ENCODE peak calls at places on chromosomes 2 and 18, in five cellular contexts. A is IMR-90, N is K562, E is GM12878, Z is SK-N-SH. V is an unnamed sample.

GRCh38 chr2:142075826-142076225 is 55.0 kb downstream of the LRP1B start:
- DNase-seq in A (no peak), N (no peak), E (no peak), Z (peak), V (no peak)

GRCh38 chr2:165274698-165275097 is 35.5 kb downstream of the SCN2A start:
- DNase-seq in A (no peak), N (no peak), E (no peak), Z (no peak), V (no peak)

GRCh38 chr18:36017232-36017631 is 44.8 kb downstream of the RMP24 start:
- DNase-seq in A (no peak), N (no peak), E (no peak), Z (peak), V (no peak)

GRCh38 chr2:148546270-148546669 is 98.3 kb upstream of the EPC2 start:
- DNase-seq in A (no peak), N (no peak), E (no peak), Z (no peak), V (no peak)

GRCh38 chr2:75340560-75340959 is 141.2 kb upstream of the TACR1 start:
- DNase-seq in A (peak), N (no peak), E (no peak), Z (no peak), V (no peak)

GRCh38 chr2:10448208-10448645 is at the start of gene ODC1:
- DNase-seq in A (peak), N (peak), E (peak), Z (peak), V (peak)

GRCh38 chr2:96147593-96148201 is 2.5 kb upstream of the DUSP2 start:
- DNase-seq in A (no peak), N (no peak), E (no peak), Z (peak), V (no peak)

GRCh38 chr2:60354713-60355112 is 198.7 kb downstream of the BCL11A start:
- DNase-seq in A (no peak), N (no peak), E (no peak), Z (no peak), V (no peak)

GRCh38 chr18:21316296-21316695 is 74.3 kb downstream of the GREB1L start:
- DNase-seq in A (no peak), N (no peak), E (no peak), Z (no peak), V (no peak)

GRCh38 chr18:42048150-42048549 is 93.1 kb downstream of the PIK3C3 start:
- DNase-seq in A (peak), N (no peak), E (no peak), Z (no peak), V (no peak)

GRCh38 chr2:229416116-229416694 is 145.1 kb upstream of the PID1 start:
- DNase-seq in A (peak), N (no peak), E (no peak), Z (no peak), V (no peak)

GRCh38 chr2:208545398-208546042 is 138.9 kb downstream of the PTH2R start:
- DNase-seq in A (no peak), N (no peak), E (no peak), Z (no peak), V (no peak)

GRCh38 chr18:9494778-9495302 is 19.5 kb downstream of the RALBP1 start:
- DNase-seq in A (peak), N (no peak), E (peak), Z (no peak), V (no peak)

GRCh38 chr2:16135196-16135912 is 195.0 kb downstream of the MYCN start:
- DNase-seq in A (no peak), N (no peak), E (no peak), Z (no peak), V (no peak)

GRCh38 chr2:145159676-145160075 is 639.8 kb upstream of the ZEB2 start:
- DNase-seq in A (no peak), N (no peak), E (no peak), Z (no peak), V (no peak)

GRCh38 chr2:84527137-84528129 is 11.1 kb downstream of the DNAH6 start:
- DNase-seq in A (no peak), N (no peak), E (no peak), Z (no peak), V (no peak)
- TF ChIP-seq RCOR1 in A (no peak), N (no peak), E (no peak), Z (no peak), V (no peak)

GRCh38 chr2:56185582-56186046 is 1.8 kb downstream of the CCDC85A start:
- DNase-seq in A (no peak), N (no peak), E (no peak), Z (no peak), V (peak)
- TF ChIP-seq RCOR1 in A (no peak), N (no peak), E (no peak), Z (no peak), V (no peak)

GRCh38 chr2:6914829-6915228 is 2.4 kb upstream of the RNF144A start:
- DNase-seq in A (peak), N (no peak), E (no peak), Z (no peak), V (no peak)
- TF ChIP-seq RCOR1 in A (no peak), N (no peak), E (no peak), Z (no peak), V (no peak)

DNA sequence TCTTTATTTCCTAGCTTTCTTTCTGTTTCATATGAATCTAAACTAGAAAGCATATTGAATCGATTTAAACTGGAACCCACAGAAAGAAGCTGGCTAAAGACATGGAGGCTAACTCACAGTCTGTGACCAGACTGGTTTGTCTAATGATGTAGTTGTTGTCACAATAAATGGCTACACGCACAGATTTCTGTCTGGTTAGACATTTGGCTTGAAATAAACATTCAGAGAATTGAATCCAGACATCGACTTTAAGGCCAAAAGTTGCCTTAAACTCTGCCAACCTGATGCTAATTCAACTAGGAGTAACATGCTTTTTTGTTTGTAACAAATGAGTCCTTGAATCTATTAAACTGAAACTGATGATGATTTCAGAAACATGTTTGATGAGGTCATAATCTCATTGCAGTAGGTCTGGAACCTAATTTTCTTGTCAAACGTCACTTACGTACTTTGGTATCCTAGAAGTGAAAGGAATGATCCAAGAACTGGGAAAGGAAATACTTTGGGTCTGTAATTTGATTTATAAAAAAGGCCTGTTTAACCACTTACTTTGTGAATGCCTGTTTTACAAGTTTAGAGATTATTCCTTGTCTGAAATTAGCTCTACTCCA is 123.8 kb downstream of the ERBB4 start:
- DNase-seq in A (no peak), N (no peak), E (no peak), Z (no peak), V (no peak)
- TF ChIP-seq RCOR1 in A (no peak), N (no peak), E (no peak), Z (no peak), V (no peak)

DNA sequence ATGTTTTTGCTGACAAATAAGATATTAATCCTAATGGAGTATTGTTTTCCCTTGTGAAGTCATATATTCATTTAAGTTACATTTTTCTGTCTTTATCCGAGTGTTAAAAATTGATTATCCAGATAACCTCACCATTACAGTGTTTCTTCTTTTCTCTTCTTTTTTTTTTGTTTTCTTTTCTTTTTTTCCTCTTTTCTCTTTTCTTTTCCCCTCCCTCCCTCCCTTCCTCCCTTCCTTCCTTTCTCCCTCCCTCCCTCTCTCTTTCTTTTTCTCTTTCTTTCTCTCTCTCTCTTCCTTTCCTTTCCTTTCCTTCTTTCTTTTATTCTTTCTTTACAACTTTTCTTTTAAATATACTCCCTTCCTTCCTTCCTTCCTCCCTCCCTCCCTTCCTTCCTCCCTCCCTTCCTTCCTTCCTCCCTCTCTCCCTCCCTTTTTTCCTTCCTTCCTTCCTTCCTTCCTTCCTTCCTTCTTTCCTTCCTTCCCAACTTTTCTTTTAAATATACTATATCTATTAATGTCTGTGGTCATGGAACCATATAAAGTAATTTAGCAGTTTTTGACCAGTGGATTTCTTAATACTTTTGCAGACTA is 40.9 kb downstream of the UBE2E3 start:
- DNase-seq in A (no peak), N (no peak), E (no peak), Z (no peak), V (no peak)
- TF ChIP-seq RCOR1 in A (no peak), N (no peak), E (no peak), Z (no peak), V (no peak)

GRCh38 chr2:61471905-61472805 is 1.3 kb upstream of the USP34 start:
- DNase-seq in A (peak), N (peak), E (no peak), Z (peak), V (peak)
- TF ChIP-seq RCOR1 in A (no peak), N (no peak), E (no peak), Z (no peak), V (no peak)

DNA sequence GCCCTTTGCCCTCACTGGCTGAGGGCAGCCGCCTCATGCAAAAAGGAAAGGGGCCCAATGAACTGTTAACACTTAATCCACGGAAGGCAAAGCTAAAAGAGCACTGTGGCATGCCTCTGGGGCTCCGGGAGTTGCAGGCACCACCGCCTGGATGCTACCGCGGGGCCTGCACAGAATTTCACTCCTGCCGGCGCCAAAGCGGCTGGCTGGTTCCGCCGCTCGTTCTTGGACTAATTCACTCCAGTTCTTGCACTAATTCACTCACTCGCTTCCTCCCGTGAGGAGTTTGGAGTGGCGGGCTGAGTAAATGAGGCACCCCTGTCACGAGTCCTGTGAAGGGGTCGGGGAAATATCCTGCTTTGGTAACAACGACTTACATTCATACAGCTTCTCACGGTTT is 14.0 kb upstream of the MAPK4 start:
- DNase-seq in A (no peak), N (no peak), E (no peak), Z (no peak), V (no peak)
- TF ChIP-seq RCOR1 in A (no peak), N (no peak), E (no peak), Z (no peak), V (no peak)

GRCh38 chr2:64212346-64212745 is 68.1 kb upstream of the PELI1 start:
- DNase-seq in A (peak), N (no peak), E (no peak), Z (no peak), V (peak)
- TF ChIP-seq RCOR1 in A (no peak), N (peak), E (no peak), Z (no peak), V (no peak)

GRCh38 chr2:239302808-239303557 is 97.8 kb downstream of the HDAC4 start:
- DNase-seq in A (no peak), N (no peak), E (no peak), Z (no peak), V (no peak)
- TF ChIP-seq RCOR1 in A (no peak), N (no peak), E (no peak), Z (no peak), V (no peak)

GRCh38 chr2:216414772-216415319 is 2.6 kb downstream of the SMARCAL1 start:
- DNase-seq in A (no peak), N (no peak), E (no peak), Z (no peak), V (no peak)
- TF ChIP-seq RCOR1 in A (no peak), N (no peak), E (no peak), Z (no peak), V (no peak)

V was measured in A549.